ENCODE peak calls at places on chromosomes 11 and 22, in five cellular contexts. S is AG08395; U is activated CD4-positive, alpha-beta T cell treated with anti-CD3 and anti-CD28 coated beads for 48 hours; Z is testis; D is B cell. Q is an unnamed sample.

GRCh38 chr11:100687032-100687629 is at the start of gene ARHGAP42:
- DNase-seq in S (peak), U (peak), Z (peak), D (peak), Q (peak)

GRCh38 chr11:105713696-105714095 is 103.8 kb downstream of the GRIA4 start:
- DNase-seq in S (no peak), U (no peak), Z (no peak), D (no peak), Q (no peak)

GRCh38 chr11:111135101-111135500 is 110.4 kb upstream of the POU2AF2 start:
- DNase-seq in S (no peak), U (no peak), Z (no peak), D (no peak), Q (no peak)

GRCh38 chr11:130400793-130401483 is 27.5 kb downstream of the ADAMTS8 start:
- DNase-seq in S (peak), U (no peak), Z (peak), D (no peak), Q (no peak)

GRCh38 chr11:96167233-96167632 is 175.8 kb downstream of the MAML2 start:
- DNase-seq in S (no peak), U (no peak), Z (no peak), D (no peak), Q (no peak)

GRCh38 chr22:35148381-35148780 is 82.4 kb downstream of the ISX start:
- DNase-seq in S (no peak), U (no peak), Z (no peak), D (no peak), Q (no peak)

GRCh38 chr22:28821452-28821851 is 21.1 kb upstream of the XBP1 start:
- DNase-seq in S (no peak), U (no peak), Z (no peak), D (no peak), Q (no peak)

GRCh38 chr11:34792143-34792542 is 124.0 kb downstream of the APIP start:
- DNase-seq in S (no peak), U (no peak), Z (no peak), D (no peak), Q (no peak)

GRCh38 chr11:67400942-67401494 is 640 bp downstream of the PPP1CA start:
- DNase-seq in S (no peak), U (no peak), Z (no peak), D (peak), Q (no peak)

GRCh38 chr11:75558939-75559843 is 2.9 kb upstream of the SERPINH1 start:
- DNase-seq in S (peak), U (no peak), Z (peak), D (no peak), Q (peak)

GRCh38 chr11:111604392-111605009 is 2.3 kb downstream of the SIK2 start:
- DNase-seq in S (peak), U (no peak), Z (no peak), D (peak), Q (peak)

GRCh38 chr11:12135185-12135584 is 24.8 kb downstream of the MICAL2 start:
- DNase-seq in S (no peak), U (no peak), Z (no peak), D (no peak), Q (no peak)

GRCh38 chr11:46315783-46316563 is 31.3 kb upstream of the DGKZ start:
- DNase-seq in S (no peak), U (no peak), Z (peak), D (no peak), Q (peak)

GRCh38 chr11:56932572-56933235 is 56.0 kb upstream of the OR5AK2 start:
- DNase-seq in S (no peak), U (no peak), Z (no peak), D (no peak), Q (no peak)

GRCh38 chr22:26487996-26488395 is 4.3 kb downstream of the SRRD start:
- DNase-seq in S (no peak), U (no peak), Z (no peak), D (no peak), Q (no peak)

GRCh38 chr11:33065445-33066178 is 26.2 kb downstream of the TCP11L1 start:
- DNase-seq in S (peak), U (peak), Z (peak), D (peak), Q (peak)

GRCh38 chr11:94000641-94001040 is 20.5 kb upstream of the HEPHL1 start:
- DNase-seq in S (no peak), U (no peak), Z (no peak), D (no peak), Q (no peak)

GRCh38 chr11:12862761-12863469 is 146.2 kb upstream of the RASSF10 start:
- DNase-seq in S (peak), U (no peak), Z (peak), D (no peak), Q (no peak)

Q was measured in erythroblast.